ENCODE peak calls at places on chromosomes 5 and 9, in seven cellular contexts. One of them, this sample, is unnamed.

GRCh38 chr9:447230-448025 is 232.8 kb downstream of the DOCK8 start:
- DNase-seq in A673: no peak
- DNase-seq in CD8-positive, alpha-beta T cell: peak; percentile 61
- DNase-seq in GM23338: no peak
- DNase-seq in tibial artery: no peak
- DNase-seq in esophagus squamous epithelium: no peak
- DNase-seq in GM23248: peak; percentile 48
- DNase-seq in this sample: no peak

GRCh38 chr5:96088676-96089075 is 127.0 kb upstream of the ELL2 start:
- DNase-seq in esophagus squamous epithelium: no peak
- DNase-seq in CD8-positive, alpha-beta T cell: no peak
- DNase-seq in GM23338: no peak
- DNase-seq in A673: no peak
- DNase-seq in GM23248: no peak
- DNase-seq in tibial artery: no peak
- DNase-seq in this sample: no peak

GRCh38 chr5:71974165-71974564 is 133.1 kb upstream of the MAP1B start:
- DNase-seq in esophagus squamous epithelium: no peak
- DNase-seq in A673: no peak
- DNase-seq in GM23248: no peak
- DNase-seq in tibial artery: peak; percentile 71
- DNase-seq in CD8-positive, alpha-beta T cell: no peak
- DNase-seq in GM23338: no peak
- DNase-seq in this sample: no peak

GRCh38 chr5:83368835-83369234 is 102.7 kb upstream of the VCAN start:
- DNase-seq in esophagus squamous epithelium: no peak
- DNase-seq in GM23338: no peak
- DNase-seq in tibial artery: no peak
- DNase-seq in GM23248: peak; percentile 60
- DNase-seq in A673: no peak
- DNase-seq in CD8-positive, alpha-beta T cell: no peak
- DNase-seq in this sample: no peak

GRCh38 chr9:111728143-111728542 is 66.6 kb downstream of the SHOC1 start:
- DNase-seq in GM23338: no peak
- DNase-seq in GM23248: no peak
- DNase-seq in esophagus squamous epithelium: no peak
- DNase-seq in tibial artery: no peak
- DNase-seq in A673: no peak
- DNase-seq in CD8-positive, alpha-beta T cell: no peak
- DNase-seq in this sample: no peak

GRCh38 chr5:56088967-56089829 is 94.4 kb upstream of the IL6ST start:
- DNase-seq in tibial artery: no peak
- DNase-seq in CD8-positive, alpha-beta T cell: no peak
- DNase-seq in A673: no peak
- DNase-seq in GM23338: no peak
- DNase-seq in esophagus squamous epithelium: no peak
- DNase-seq in GM23248: peak; percentile 71
- DNase-seq in this sample: no peak

GRCh38 chr5:132420706-132421272 is 51.3 kb downstream of the SLC22A5 start:
- DNase-seq in CD8-positive, alpha-beta T cell: no peak
- DNase-seq in esophagus squamous epithelium: no peak
- DNase-seq in A673: peak; percentile 80
- DNase-seq in GM23338: no peak
- DNase-seq in tibial artery: peak; percentile 42
- DNase-seq in GM23248: peak; percentile 18
- DNase-seq in this sample: no peak

GRCh38 chr9:136915632-136916329 is 28.8 kb downstream of the FBXW5 start:
- DNase-seq in GM23338: no peak
- DNase-seq in esophagus squamous epithelium: no peak
- DNase-seq in tibial artery: no peak
- DNase-seq in A673: no peak
- DNase-seq in GM23248: no peak
- DNase-seq in CD8-positive, alpha-beta T cell: no peak
- DNase-seq in this sample: no peak

GRCh38 chr5:159982421-159983173 is 26.3 kb upstream of the TTC1 start:
- DNase-seq in esophagus squamous epithelium: no peak
- DNase-seq in A673: no peak
- DNase-seq in tibial artery: no peak
- DNase-seq in GM23338: no peak
- DNase-seq in CD8-positive, alpha-beta T cell: no peak
- DNase-seq in GM23248: no peak
- DNase-seq in this sample: no peak

GRCh38 chr9:6931913-6932312 is 174.1 kb downstream of the KDM4C start:
- DNase-seq in GM23248: peak; percentile 83
- DNase-seq in A673: peak; percentile 18
- DNase-seq in esophagus squamous epithelium: no peak
- DNase-seq in CD8-positive, alpha-beta T cell: no peak
- DNase-seq in GM23338: no peak
- DNase-seq in tibial artery: no peak
- DNase-seq in this sample: peak; percentile 51

GRCh38 chr9:88991066-88992030 is at the start of gene S1PR3:
- DNase-seq in CD8-positive, alpha-beta T cell: no peak
- DNase-seq in GM23338: peak; percentile 77
- DNase-seq in A673: peak; percentile 60
- DNase-seq in esophagus squamous epithelium: no peak
- DNase-seq in tibial artery: peak; percentile 43
- DNase-seq in GM23248: peak; percentile 71
- DNase-seq in this sample: peak; percentile 48

GRCh38 chr9:36161187-36161586 is 8.0 kb upstream of the CCIN start:
- DNase-seq in GM23338: no peak
- DNase-seq in A673: no peak
- DNase-seq in GM23248: peak; percentile 70
- DNase-seq in CD8-positive, alpha-beta T cell: no peak
- DNase-seq in esophagus squamous epithelium: no peak
- DNase-seq in tibial artery: no peak
- DNase-seq in this sample: no peak

GRCh38 chr5:95261369-95262175 is 23.3 kb downstream of the MCTP1 start:
- DNase-seq in GM23338: peak; percentile 27
- DNase-seq in A673: peak; percentile 47
- DNase-seq in esophagus squamous epithelium: no peak
- DNase-seq in tibial artery: no peak
- DNase-seq in GM23248: peak; percentile 58
- DNase-seq in CD8-positive, alpha-beta T cell: no peak
- DNase-seq in this sample: no peak

GRCh38 chr5:59238126-59238902 is 655.2 kb downstream of the PDE4D start:
- DNase-seq in GM23338: no peak
- DNase-seq in A673: no peak
- DNase-seq in CD8-positive, alpha-beta T cell: no peak
- DNase-seq in tibial artery: no peak
- DNase-seq in GM23248: no peak
- DNase-seq in esophagus squamous epithelium: no peak
- DNase-seq in this sample: no peak

GRCh38 chr5:91503321-91503720 is 120.2 kb upstream of the ARRDC3 start:
- DNase-seq in A673: no peak
- DNase-seq in GM23338: no peak
- DNase-seq in GM23248: no peak
- DNase-seq in esophagus squamous epithelium: no peak
- DNase-seq in tibial artery: no peak
- DNase-seq in CD8-positive, alpha-beta T cell: no peak
- DNase-seq in this sample: no peak

GRCh38 chr5:135154197-135154596 is 120.2 kb upstream of the PITX1 start:
- DNase-seq in esophagus squamous epithelium: no peak
- DNase-seq in CD8-positive, alpha-beta T cell: no peak
- DNase-seq in GM23248: peak; percentile 63
- DNase-seq in A673: no peak
- DNase-seq in GM23338: no peak
- DNase-seq in tibial artery: no peak
- DNase-seq in this sample: no peak

GRCh38 chr9:129551393-129551973 is 69.4 kb downstream of the C9orf50 start:
- DNase-seq in GM23338: no peak
- DNase-seq in CD8-positive, alpha-beta T cell: no peak
- DNase-seq in tibial artery: no peak
- DNase-seq in A673: no peak
- DNase-seq in GM23248: no peak
- DNase-seq in esophagus squamous epithelium: no peak
- DNase-seq in this sample: no peak

GRCh38 chr9:18778846-18779245 is 254.2 kb downstream of the SAXO1 start:
- DNase-seq in A673: no peak
- DNase-seq in tibial artery: no peak
- DNase-seq in GM23338: no peak
- DNase-seq in esophagus squamous epithelium: no peak
- DNase-seq in GM23248: no peak
- DNase-seq in CD8-positive, alpha-beta T cell: no peak
- DNase-seq in this sample: no peak

GRCh38 chr5:83956386-83956785 is 235.7 kb upstream of the HAPLN1 start:
- DNase-seq in GM23338: no peak
- DNase-seq in CD8-positive, alpha-beta T cell: no peak
- DNase-seq in GM23248: peak; percentile 4
- DNase-seq in tibial artery: no peak
- DNase-seq in A673: no peak
- DNase-seq in esophagus squamous epithelium: no peak
- DNase-seq in this sample: no peak

GRCh38 chr5:127586811-127587210 is 62.1 kb upstream of the CTXN3 start:
- DNase-seq in esophagus squamous epithelium: no peak
- DNase-seq in CD8-positive, alpha-beta T cell: no peak
- DNase-seq in GM23338: no peak
- DNase-seq in GM23248: no peak
- DNase-seq in tibial artery: no peak
- DNase-seq in A673: no peak
- DNase-seq in this sample: no peak

GRCh38 chr9:81599837-81600236 is 89.5 kb downstream of the TLE1 start:
- DNase-seq in CD8-positive, alpha-beta T cell: no peak
- DNase-seq in GM23248: no peak
- DNase-seq in A673: no peak
- DNase-seq in GM23338: no peak
- DNase-seq in tibial artery: no peak
- DNase-seq in esophagus squamous epithelium: no peak
- DNase-seq in this sample: no peak

GRCh38 chr5:172358345-172358744 is 74.8 kb upstream of the UBTD2 start:
- DNase-seq in tibial artery: no peak
- DNase-seq in CD8-positive, alpha-beta T cell: no peak
- DNase-seq in GM23338: no peak
- DNase-seq in GM23248: no peak
- DNase-seq in esophagus squamous epithelium: no peak
- DNase-seq in A673: no peak
- DNase-seq in this sample: no peak

GRCh38 chr9:105908069-105908468 is 213.7 kb downstream of the TMEM38B start:
- DNase-seq in GM23338: no peak
- DNase-seq in tibial artery: no peak
- DNase-seq in esophagus squamous epithelium: no peak
- DNase-seq in CD8-positive, alpha-beta T cell: no peak
- DNase-seq in GM23248: no peak
- DNase-seq in A673: no peak
- DNase-seq in this sample: no peak

GRCh38 chr5:126801992-126802294 is 25.0 kb downstream of the LMNB1 start:
- DNase-seq in GM23248: peak; percentile 80
- DNase-seq in esophagus squamous epithelium: no peak
- DNase-seq in CD8-positive, alpha-beta T cell: no peak
- DNase-seq in tibial artery: no peak
- DNase-seq in GM23338: no peak
- DNase-seq in A673: peak; percentile 59
- DNase-seq in this sample: no peak

GRCh38 chr5:159156839-159157238 is 52.5 kb downstream of the RNF145 start:
- DNase-seq in GM23338: peak; percentile 89
- DNase-seq in GM23248: peak; percentile 82
- DNase-seq in tibial artery: no peak
- DNase-seq in CD8-positive, alpha-beta T cell: peak; percentile 42
- DNase-seq in A673: peak; percentile 66
- DNase-seq in esophagus squamous epithelium: no peak
- DNase-seq in this sample: no peak

GRCh38 chr9:116005267-116005666 is 148.3 kb upstream of the PAPPA start:
- DNase-seq in GM23338: no peak
- DNase-seq in GM23248: no peak
- DNase-seq in tibial artery: no peak
- DNase-seq in A673: no peak
- DNase-seq in CD8-positive, alpha-beta T cell: no peak
- DNase-seq in esophagus squamous epithelium: no peak
- DNase-seq in this sample: no peak

DNA sequence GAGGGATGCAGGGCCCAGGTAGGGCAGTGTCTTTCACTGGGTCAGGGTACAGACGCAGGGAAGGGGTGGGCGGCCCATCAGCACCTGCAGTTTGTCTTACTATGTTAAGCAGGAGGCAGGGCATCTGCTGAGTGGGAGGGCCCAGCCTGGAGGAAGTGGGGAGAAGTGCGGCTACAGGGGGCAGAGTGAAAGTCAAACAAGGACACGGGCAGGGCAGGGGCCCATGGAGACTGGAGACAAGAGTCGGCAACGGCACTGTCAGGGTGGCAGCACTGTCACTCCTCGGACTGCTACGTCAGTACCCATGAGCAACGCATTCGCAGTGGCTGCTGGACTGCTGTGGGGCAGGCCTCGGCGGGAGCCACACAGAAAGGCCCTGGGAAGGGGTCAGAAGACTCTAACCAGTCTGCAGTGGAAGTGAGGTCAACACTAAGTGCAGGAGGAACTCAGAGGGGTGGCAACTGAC is 19.7 kb downstream of the CAMSAP1 start:
- DNase-seq in GM23338: peak; percentile 76
- DNase-seq in esophagus squamous epithelium: no peak
- DNase-seq in GM23248: no peak
- DNase-seq in A673: no peak
- DNase-seq in CD8-positive, alpha-beta T cell: peak; percentile 69
- DNase-seq in tibial artery: no peak
- DNase-seq in this sample: no peak
- H3K4me3 ChIP-seq in GM23338: no peak overlapping the region
- H3K4me3 ChIP-seq in esophagus squamous epithelium: no peak overlapping the region
- H3K4me3 ChIP-seq in GM23248: no peak overlapping the region
- H3K4me3 ChIP-seq in A673: no peak overlapping the region
- H3K4me3 ChIP-seq in CD8-positive, alpha-beta T cell: peak overlapping the region; percentile 50
- H3K4me3 ChIP-seq in tibial artery: no peak overlapping the region
- H3K4me3 ChIP-seq in this sample: no peak overlapping the region

DNA sequence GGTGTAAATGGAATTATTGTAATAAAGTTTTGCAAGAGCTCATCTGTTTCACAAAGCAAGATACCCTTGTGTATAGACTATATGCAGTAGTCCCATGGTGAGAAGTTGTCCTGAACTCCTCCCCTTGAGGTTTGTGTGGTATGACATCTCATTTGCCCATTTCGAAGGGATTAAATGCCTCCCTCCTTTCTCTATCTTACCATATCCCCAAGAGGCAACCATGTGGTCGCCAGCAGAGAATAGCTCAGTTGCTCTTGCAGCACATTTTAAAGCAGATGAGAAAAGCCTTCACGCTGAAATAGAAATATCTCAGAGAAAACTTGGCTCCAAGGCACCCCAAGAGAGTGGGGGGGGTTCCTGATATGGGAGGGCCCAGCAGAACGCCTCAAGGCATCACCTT is 4.6 kb downstream of the SEMA6A start:
- DNase-seq in esophagus squamous epithelium: no peak
- DNase-seq in tibial artery: no peak
- DNase-seq in A673: no peak
- DNase-seq in GM23248: no peak
- DNase-seq in CD8-positive, alpha-beta T cell: no peak
- DNase-seq in GM23338: no peak
- DNase-seq in this sample: no peak
- H3K36me3 ChIP-seq in esophagus squamous epithelium: no peaks in the 10 kb centered on the region
- H3K36me3 ChIP-seq in tibial artery: no peaks in the 10 kb centered on the region
- H3K36me3 ChIP-seq in A673: no peaks in the 10 kb centered on the region
- H3K36me3 ChIP-seq in GM23248: no peaks in the 10 kb centered on the region
- H3K36me3 ChIP-seq in CD8-positive, alpha-beta T cell: no peaks in the 10 kb centered on the region
- H3K36me3 ChIP-seq in GM23338: no peaks in the 10 kb centered on the region
- H3K36me3 ChIP-seq in this sample: no peaks in the 10 kb centered on the region

GRCh38 chr5:643811-644271 is 31.7 kb downstream of the CEP72 start:
- DNase-seq in GM23338: no peak
- DNase-seq in CD8-positive, alpha-beta T cell: no peak
- DNase-seq in esophagus squamous epithelium: no peak
- DNase-seq in GM23248: no peak
- DNase-seq in tibial artery: no peak
- DNase-seq in A673: peak; percentile 34
- DNase-seq in this sample: no peak
- H3K4me3 ChIP-seq in GM23338: no peak overlapping the region
- H3K4me3 ChIP-seq in CD8-positive, alpha-beta T cell: no peak overlapping the region
- H3K4me3 ChIP-seq in esophagus squamous epithelium: no peak overlapping the region
- H3K4me3 ChIP-seq in GM23248: no peak overlapping the region
- H3K4me3 ChIP-seq in tibial artery: no peak overlapping the region
- H3K4me3 ChIP-seq in A673: no peak overlapping the region
- H3K4me3 ChIP-seq in this sample: no peak overlapping the region

GRCh38 chr5:151192626-151193025 is 31.3 kb downstream of the CCDC69 start:
- DNase-seq in GM23338: no peak
- DNase-seq in CD8-positive, alpha-beta T cell: no peak
- DNase-seq in A673: no peak
- DNase-seq in GM23248: no peak
- DNase-seq in esophagus squamous epithelium: no peak
- DNase-seq in tibial artery: no peak
- DNase-seq in this sample: no peak
- H3K36me3 ChIP-seq in GM23338: no peaks in the 10 kb centered on the region
- H3K36me3 ChIP-seq in CD8-positive, alpha-beta T cell: peaks cover 27% of the 10 kb centered on the region
- H3K36me3 ChIP-seq in A673: no peaks in the 10 kb centered on the region
- H3K36me3 ChIP-seq in GM23248: no peaks in the 10 kb centered on the region
- H3K36me3 ChIP-seq in esophagus squamous epithelium: no peaks in the 10 kb centered on the region
- H3K36me3 ChIP-seq in tibial artery: peaks cover 27% of the 10 kb centered on the region
- H3K36me3 ChIP-seq in this sample: peaks cover 4% of the 10 kb centered on the region